ENCODE peak calls at places on chromosomes 16 and 17, in six cellular contexts. One of them, this sample, is unnamed.

GRCh38 chr16:29765167-29766032 is 12.7 kb upstream of the ZG16 start:
- DNase-seq in CD8-positive, alpha-beta memory T cell: no peak
- DNase-seq in HT-29: peak
- DNase-seq in NCI-H2171: no peak
- DNase-seq in NCI-H69: peak
- DNase-seq in NCI-H1048: no peak
- DNase-seq in this sample: no peak

GRCh38 chr17:78974635-78975591 is 4.8 kb downstream of the LGALS3BP start:
- DNase-seq in CD8-positive, alpha-beta memory T cell: no peak
- DNase-seq in HT-29: peak
- DNase-seq in NCI-H2171: no peak
- DNase-seq in NCI-H69: peak
- DNase-seq in NCI-H1048: no peak
- DNase-seq in this sample: peak

GRCh38 chr17:47064684-47065083 is 85.6 kb upstream of the RPRML start:
- DNase-seq in CD8-positive, alpha-beta memory T cell: no peak
- DNase-seq in HT-29: no peak
- DNase-seq in NCI-H2171: no peak
- DNase-seq in NCI-H69: no peak
- DNase-seq in NCI-H1048: no peak
- DNase-seq in this sample: no peak

GRCh38 chr17:17420035-17420434 is 56.8 kb upstream of the MED9 start:
- DNase-seq in CD8-positive, alpha-beta memory T cell: no peak
- DNase-seq in HT-29: no peak
- DNase-seq in NCI-H2171: no peak
- DNase-seq in NCI-H69: peak
- DNase-seq in NCI-H1048: no peak
- DNase-seq in this sample: no peak

GRCh38 chr17:48494335-48494734 is 36.5 kb downstream of the HOXB1 start:
- DNase-seq in CD8-positive, alpha-beta memory T cell: no peak
- DNase-seq in HT-29: no peak
- DNase-seq in NCI-H2171: no peak
- DNase-seq in NCI-H69: peak
- DNase-seq in NCI-H1048: no peak
- DNase-seq in this sample: no peak

GRCh38 chr17:80969030-80969673 is 22.5 kb upstream of the CHMP6 start:
- DNase-seq in CD8-positive, alpha-beta memory T cell: no peak
- DNase-seq in HT-29: no peak
- DNase-seq in NCI-H2171: no peak
- DNase-seq in NCI-H69: no peak
- DNase-seq in NCI-H1048: no peak
- DNase-seq in this sample: peak

GRCh38 chr17:418421-418751 is 65.8 kb upstream of the RPH3AL start:
- DNase-seq in CD8-positive, alpha-beta memory T cell: peak
- DNase-seq in HT-29: no peak
- DNase-seq in NCI-H2171: no peak
- DNase-seq in NCI-H69: no peak
- DNase-seq in NCI-H1048: no peak
- DNase-seq in this sample: no peak

GRCh38 chr17:40309938-40310510 is 1.0 kb downstream of the RARA start:
- DNase-seq in CD8-positive, alpha-beta memory T cell: peak
- DNase-seq in HT-29: no peak
- DNase-seq in NCI-H2171: no peak
- DNase-seq in NCI-H69: no peak
- DNase-seq in NCI-H1048: no peak
- DNase-seq in this sample: peak

GRCh38 chr16:50667497-50668367 is 13.4 kb downstream of the SNX20 start:
- DNase-seq in CD8-positive, alpha-beta memory T cell: no peak
- DNase-seq in HT-29: no peak
- DNase-seq in NCI-H2171: no peak
- DNase-seq in NCI-H69: no peak
- DNase-seq in NCI-H1048: no peak
- DNase-seq in this sample: no peak

GRCh38 chr16:10906914-10907756 is 30.1 kb downstream of the CIITA start:
- DNase-seq in CD8-positive, alpha-beta memory T cell: no peak
- DNase-seq in HT-29: no peak
- DNase-seq in NCI-H2171: no peak
- DNase-seq in NCI-H69: no peak
- DNase-seq in NCI-H1048: no peak
- DNase-seq in this sample: no peak

GRCh38 chr16:31874354-31875111 is 926 bp downstream of the ZNF267 start:
- DNase-seq in CD8-positive, alpha-beta memory T cell: peak
- DNase-seq in HT-29: peak
- DNase-seq in NCI-H2171: no peak
- DNase-seq in NCI-H69: peak
- DNase-seq in NCI-H1048: no peak
- DNase-seq in this sample: no peak

GRCh38 chr16:49510141-49510540 is 136.5 kb downstream of the C16orf78 start:
- DNase-seq in CD8-positive, alpha-beta memory T cell: no peak
- DNase-seq in HT-29: no peak
- DNase-seq in NCI-H2171: no peak
- DNase-seq in NCI-H69: no peak
- DNase-seq in NCI-H1048: no peak
- DNase-seq in this sample: no peak

GRCh38 chr17:37802712-37803416 is 58.0 kb upstream of the HNF1B start:
- DNase-seq in CD8-positive, alpha-beta memory T cell: no peak
- DNase-seq in HT-29: no peak
- DNase-seq in NCI-H2171: no peak
- DNase-seq in NCI-H69: no peak
- DNase-seq in NCI-H1048: no peak
- DNase-seq in this sample: peak

GRCh38 chr16:15765880-15766279 is 90.9 kb downstream of the MYH11 start:
- DNase-seq in CD8-positive, alpha-beta memory T cell: peak
- DNase-seq in HT-29: peak
- DNase-seq in NCI-H2171: peak
- DNase-seq in NCI-H69: peak
- DNase-seq in NCI-H1048: no peak
- DNase-seq in this sample: peak

GRCh38 chr16:85858984-85859817 is 39.8 kb upstream of the IRF8 start:
- DNase-seq in CD8-positive, alpha-beta memory T cell: no peak
- DNase-seq in HT-29: no peak
- DNase-seq in NCI-H2171: no peak
- DNase-seq in NCI-H69: no peak
- DNase-seq in NCI-H1048: no peak
- DNase-seq in this sample: no peak

GRCh38 chr16:85470873-85471272 is 142.2 kb upstream of the GSE1 start:
- DNase-seq in CD8-positive, alpha-beta memory T cell: no peak
- DNase-seq in HT-29: no peak
- DNase-seq in NCI-H2171: no peak
- DNase-seq in NCI-H69: no peak
- DNase-seq in NCI-H1048: no peak
- DNase-seq in this sample: no peak

GRCh38 chr17:77465358-77466041 is 324.7 kb downstream of the SEC14L1 start:
- DNase-seq in CD8-positive, alpha-beta memory T cell: peak
- DNase-seq in HT-29: no peak
- DNase-seq in NCI-H2171: no peak
- DNase-seq in NCI-H69: no peak
- DNase-seq in NCI-H1048: no peak
- DNase-seq in this sample: no peak

GRCh38 chr17:67615011-67615561 is 102.7 kb upstream of the NOL11 start:
- DNase-seq in CD8-positive, alpha-beta memory T cell: no peak
- DNase-seq in HT-29: no peak
- DNase-seq in NCI-H2171: peak
- DNase-seq in NCI-H69: peak
- DNase-seq in NCI-H1048: no peak
- DNase-seq in this sample: no peak

GRCh38 chr17:14940946-14941280 is 324.2 kb downstream of the PMP22 start:
- DNase-seq in CD8-positive, alpha-beta memory T cell: no peak
- DNase-seq in HT-29: no peak
- DNase-seq in NCI-H2171: no peak
- DNase-seq in NCI-H69: no peak
- DNase-seq in NCI-H1048: no peak
- DNase-seq in this sample: no peak

This sample was measured in BE2C.